ENCODE peak calls at places on chromosomes 11 and 22, in seven cellular contexts. Q is heart left ventricle, G is lower lobe of right lung, T is DND-41, I is upper lobe of right lung, Z is colonic mucosa, J is GM23338. F is an unnamed sample. For H3K4me1, the result is how much of the 10 kb centered on the place peaks cover.

GRCh38 chr11:95132956-95133355 is 43.3 kb downstream of the ENDOD1 start:
- DNase-seq in Q (no peak), G (no peak), T (no peak), I (no peak), Z (peak), J (no peak), F (no peak)

GRCh38 chr11:117902001-117902855 is 25.8 kb upstream of the FXYD6 start:
- DNase-seq in Q (no peak), G (no peak), T (peak), I (no peak), Z (no peak), J (no peak), F (no peak)

GRCh38 chr11:128837627-128838026 is 29.5 kb downstream of the KCNJ1 start:
- DNase-seq in Q (no peak), G (no peak), T (no peak), I (no peak), Z (no peak), J (no peak), F (no peak)

GRCh38 chr11:58392741-58393140 is 13.9 kb downstream of the OR5B3 start:
- DNase-seq in Q (no peak), G (no peak), T (no peak), I (no peak), Z (no peak), J (no peak), F (no peak)

GRCh38 chr11:46686886-46687810 is 13.3 kb downstream of the ARHGAP1 start:
- DNase-seq in Q (no peak), G (peak), T (no peak), I (no peak), Z (no peak), J (no peak), F (no peak)

GRCh38 chr11:67119577-67120391 is 721 bp downstream of the KDM2A start:
- DNase-seq in Q (peak), G (peak), T (peak), I (peak), Z (peak), J (peak), F (peak)

GRCh38 chr22:50602338-50602700 is 1.7 kb downstream of the MAPK8IP2 start:
- DNase-seq in Q (no peak), G (no peak), T (no peak), I (no peak), Z (no peak), J (no peak), F (no peak)

GRCh38 chr22:30894371-30894740 is 74.2 kb downstream of the MORC2 start:
- DNase-seq in Q (no peak), G (no peak), T (no peak), I (no peak), Z (no peak), J (peak), F (no peak)

GRCh38 chr22:46738961-46739870 is 1.2 kb upstream of the CERK start:
- DNase-seq in Q (peak), G (no peak), T (peak), I (no peak), Z (peak), J (peak), F (peak)
- TF ChIP-seq CTCF in Q (no peak), G (no peak), T (peak), I (no peak), Z (no peak), J (peak), F (no peak)

GRCh38 chr11:11980200-11980599 is 28.2 kb downstream of the DKK3 start:
- DNase-seq in Q (no peak), G (no peak), T (no peak), I (no peak), Z (no peak), J (no peak), F (no peak)
- H3K4me1 ChIP-seq in Q (half or more), G (half or more), T (under half), I (half or more), Z (under half), J (under half), F (under half)

DNA sequence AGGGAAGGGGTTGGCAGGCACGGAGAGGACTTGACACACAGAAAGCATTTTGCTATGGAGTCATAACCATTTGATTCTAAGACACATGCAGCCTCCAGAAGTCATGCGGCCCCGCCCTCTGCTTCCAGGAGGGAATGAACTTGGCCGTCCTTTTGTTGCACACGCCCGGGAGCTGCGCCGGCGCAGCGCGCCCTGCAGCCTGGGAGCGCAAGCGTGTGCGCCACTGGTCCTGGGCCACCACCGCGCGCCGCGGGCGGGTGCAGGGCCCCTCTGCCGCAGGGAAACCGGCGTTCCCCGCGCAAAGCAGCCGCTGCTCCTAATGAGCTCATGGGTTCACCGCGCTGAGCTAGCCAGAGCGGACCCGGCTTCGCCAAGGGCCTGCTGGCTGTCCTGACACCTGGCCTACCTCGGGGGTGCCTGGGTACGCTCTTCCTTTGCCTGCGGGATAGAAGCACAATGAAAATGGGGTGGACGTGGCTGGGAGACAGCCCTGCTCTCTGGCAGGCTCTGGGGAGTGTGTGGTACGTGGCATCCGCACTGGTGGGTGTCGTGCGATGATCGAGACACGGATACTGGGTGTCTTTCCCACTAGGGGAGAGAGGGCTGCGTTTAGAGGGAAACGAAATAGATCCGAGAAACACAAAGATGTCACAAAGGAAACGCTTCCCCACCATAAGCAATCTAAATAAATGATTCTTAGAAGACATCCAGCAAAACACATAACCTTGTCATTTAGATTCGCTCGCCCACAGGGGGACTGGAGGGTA is 669 bp downstream of the MICAL3 start:
- DNase-seq in Q (peak), G (no peak), T (peak), I (peak), Z (peak), J (peak), F (no peak)
- TF ChIP-seq CTCF in Q (peak), G (peak), T (no peak), I (no peak), Z (no peak), J (no peak), F (no peak)

GRCh38 chr11:92865352-92865751 is 104.1 kb upstream of the MTNR1B start:
- DNase-seq in Q (no peak), G (no peak), T (no peak), I (no peak), Z (no peak), J (no peak), F (no peak)
- H3K4me1 ChIP-seq in Q (under half), G (under half), T (under half), I (under half), Z (under half), J (under half), F (under half)

GRCh38 chr22:24191381-24191841 is 10.1 kb downstream of the SUSD2 start:
- DNase-seq in Q (peak), G (no peak), T (no peak), I (peak), Z (no peak), J (no peak), F (no peak)
- TF ChIP-seq CTCF in Q (no peak), G (no peak), T (no peak), I (no peak), Z (no peak), J (peak), F (no peak)

GRCh38 chr11:35215945-35216344 is 77.0 kb downstream of the CD44 start:
- DNase-seq in Q (no peak), G (no peak), T (no peak), I (no peak), Z (no peak), J (no peak), F (no peak)
- H3K4me1 ChIP-seq in Q (under half), G (under half), T (under half), I (under half), Z (under half), J (under half), F (under half)

GRCh38 chr11:1706634-1707400 is 9.8 kb downstream of the KRTAP5-6 start:
- DNase-seq in Q (peak), G (no peak), T (no peak), I (no peak), Z (peak), J (no peak), F (no peak)
- TF ChIP-seq CTCF in Q (peak), G (peak), T (peak), I (peak), Z (no peak), J (peak), F (no peak)

GRCh38 chr11:76232026-76232665 is 25.8 kb upstream of the WNT11 start:
- DNase-seq in Q (no peak), G (no peak), T (peak), I (no peak), Z (peak), J (no peak), F (peak)
- H3K4me1 ChIP-seq in Q (under half), G (under half), T (under half), I (under half), Z (under half), J (under half), F (under half)

GRCh38 chr11:113073290-113073953 is 112.2 kb downstream of the NCAM1 start:
- DNase-seq in Q (no peak), G (no peak), T (no peak), I (no peak), Z (no peak), J (no peak), F (no peak)
- TF ChIP-seq CTCF in Q (no peak), G (no peak), T (no peak), I (no peak), Z (no peak), J (no peak), F (no peak)

GRCh38 chr11:97683733-97684132 is 1293.9 kb downstream of the JRKL start:
- DNase-seq in Q (no peak), G (no peak), T (no peak), I (no peak), Z (no peak), J (peak), F (no peak)
- H3K4me1 ChIP-seq in Q (under half), G (under half), T (under half), I (under half), Z (under half), J (under half), F (under half)